ENCODE peak calls at places on chromosome 9, in five cellular contexts. C is transverse colon, X is H1, V is astrocyte of the spinal cord, U is tibial nerve. T is an unnamed sample.

GRCh38 chr9:126153382-126153781 is 173.2 kb upstream of the MVB12B start:
- DNase-seq in C (no peak), X (no peak), V (no peak), U (no peak), T (no peak)

GRCh38 chr9:91419222-91420191 is 4.1 kb downstream of the NFIL3 start:
- DNase-seq in C (peak), X (no peak), V (peak), U (peak), T (no peak)

GRCh38 chr9:89993678-89994630 is 389.1 kb downstream of the GADD45G start:
- DNase-seq in C (peak), X (no peak), V (no peak), U (peak), T (no peak)

GRCh38 chr9:107488400-107489143 is 997 bp downstream of the KLF4 start:
- DNase-seq in C (peak), X (peak), V (peak), U (peak), T (no peak)

GRCh38 chr9:36836486-36836885 is 197.6 kb downstream of the PAX5 start:
- DNase-seq in C (no peak), X (no peak), V (no peak), U (no peak), T (no peak)

GRCh38 chr9:122816163-122816867 is 12.1 kb downstream of the PDCL start:
- DNase-seq in C (peak), X (no peak), V (peak), U (peak), T (no peak)

GRCh38 chr9:34493972-34494535 is 28.7 kb downstream of the ENHO start:
- DNase-seq in C (peak), X (peak), V (peak), U (peak), T (no peak)

GRCh38 chr9:28394774-28395173 is 821.5 kb upstream of the C9orf72 start:
- DNase-seq in C (no peak), X (no peak), V (no peak), U (no peak), T (no peak)

GRCh38 chr9:128908372-128908771 is 12.4 kb upstream of the PHYHD1 start:
- DNase-seq in C (no peak), X (no peak), V (no peak), U (no peak), T (no peak)

GRCh38 chr9:137311171-137311970 is 9.3 kb upstream of the NRARP start:
- DNase-seq in C (peak), X (peak), V (no peak), U (no peak), T (no peak)

GRCh38 chr9:127693697-127694096 is 13.1 kb upstream of the CFAP157 start:
- DNase-seq in C (no peak), X (no peak), V (no peak), U (no peak), T (no peak)

GRCh38 chr9:133579601-133580415 is 29.4 kb downstream of the FAM163B start:
- DNase-seq in C (no peak), X (no peak), V (no peak), U (no peak), T (no peak)

GRCh38 chr9:133577463-133578112 is 31.6 kb downstream of the FAM163B start:
- DNase-seq in C (no peak), X (no peak), V (no peak), U (no peak), T (no peak)

GRCh38 chr9:133580416-133580738 is 28.8 kb downstream of the FAM163B start:
- DNase-seq in C (no peak), X (no peak), V (no peak), U (no peak), T (no peak)

GRCh38 chr9:133578524-133579230 is 30.5 kb downstream of the FAM163B start:
- DNase-seq in C (no peak), X (no peak), V (no peak), U (no peak), T (no peak)

GRCh38 chr9:133579231-133579560 is 30.0 kb downstream of the FAM163B start:
- DNase-seq in C (no peak), X (no peak), V (no peak), U (no peak), T (no peak)
- H3K4me3 ChIP-seq in C (no peak), X (no peak), V (no peak), U (no peak), T (no peak)

DNA sequence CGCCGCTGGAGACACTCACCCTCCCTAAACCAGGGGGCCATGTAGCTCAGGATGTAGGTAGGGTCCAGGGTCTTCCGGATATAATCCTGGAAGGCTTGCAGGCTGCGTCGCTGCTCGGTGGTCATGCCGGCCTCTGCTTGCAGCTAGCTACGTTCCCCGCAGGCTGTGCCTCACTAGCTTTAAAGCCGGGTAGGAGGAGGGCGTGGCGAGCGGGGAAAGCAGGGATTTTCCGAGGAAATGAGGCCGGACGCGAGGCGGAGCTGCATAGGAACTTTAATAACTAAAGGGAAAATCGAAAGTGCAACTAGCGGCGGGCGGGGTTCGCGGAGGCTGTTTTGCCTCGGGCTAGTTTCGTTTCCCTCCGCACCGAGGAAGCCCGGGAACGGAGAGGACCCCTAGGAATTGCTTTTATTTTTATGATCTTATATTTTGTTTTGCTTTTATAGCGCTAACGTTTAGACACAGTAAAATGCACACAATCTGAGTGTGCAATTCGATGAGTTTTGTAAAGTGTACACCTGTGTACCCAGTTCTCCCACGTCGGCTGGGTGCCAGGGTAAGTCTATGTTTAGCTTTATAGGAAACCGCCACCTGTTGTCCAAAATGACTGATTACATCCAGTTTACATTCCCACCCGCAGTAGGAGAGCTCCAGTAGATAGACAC is at the start of gene RIGI:
- DNase-seq in C (peak), X (peak), V (peak), U (peak), T (peak)
- TF ChIP-seq CTCF in C (peak), X (peak), V (peak), U (peak), T (peak)

GRCh38 chr9:95045751-95046150 is 271.8 kb downstream of the FANCC start:
- DNase-seq in C (no peak), X (peak), V (no peak), U (no peak), T (no peak)
- H3K4me3 ChIP-seq in C (no peak), X (peak), V (no peak), U (no peak), T (peak)

GRCh38 chr9:93081081-93081529 is 14.9 kb upstream of the CARD19 start:
- DNase-seq in C (peak), X (no peak), V (no peak), U (no peak), T (no peak)
- TF ChIP-seq CTCF in C (no peak), X (no peak), V (no peak), U (no peak), T (no peak)

GRCh38 chr9:38686923-38687322 is 33.0 kb downstream of the FAM240B start:
- DNase-seq in C (no peak), X (no peak), V (peak), U (no peak), T (no peak)
- H3K4me3 ChIP-seq in C (no peak), X (no peak), V (no peak), U (no peak), T (peak)

GRCh38 chr9:88267283-88267682 is 121.0 kb upstream of the SPIN1 start:
- DNase-seq in C (no peak), X (no peak), V (no peak), U (no peak), T (no peak)
- TF ChIP-seq CTCF in C (no peak), X (no peak), V (no peak), U (no peak), T (no peak)

GRCh38 chr9:131739988-131740648 is at the start of gene RAPGEF1:
- DNase-seq in C (peak), X (peak), V (no peak), U (peak), T (no peak)
- H3K4me3 ChIP-seq in C (peak), X (peak), V (peak), U (peak), T (peak)

GRCh38 chr9:134551657-134552348 is 89.8 kb upstream of the COL5A1 start:
- DNase-seq in C (no peak), X (no peak), V (peak), U (no peak), T (no peak)
- TF ChIP-seq CTCF in C (no peak), X (no peak), V (no peak), U (no peak), T (no peak)

DNA sequence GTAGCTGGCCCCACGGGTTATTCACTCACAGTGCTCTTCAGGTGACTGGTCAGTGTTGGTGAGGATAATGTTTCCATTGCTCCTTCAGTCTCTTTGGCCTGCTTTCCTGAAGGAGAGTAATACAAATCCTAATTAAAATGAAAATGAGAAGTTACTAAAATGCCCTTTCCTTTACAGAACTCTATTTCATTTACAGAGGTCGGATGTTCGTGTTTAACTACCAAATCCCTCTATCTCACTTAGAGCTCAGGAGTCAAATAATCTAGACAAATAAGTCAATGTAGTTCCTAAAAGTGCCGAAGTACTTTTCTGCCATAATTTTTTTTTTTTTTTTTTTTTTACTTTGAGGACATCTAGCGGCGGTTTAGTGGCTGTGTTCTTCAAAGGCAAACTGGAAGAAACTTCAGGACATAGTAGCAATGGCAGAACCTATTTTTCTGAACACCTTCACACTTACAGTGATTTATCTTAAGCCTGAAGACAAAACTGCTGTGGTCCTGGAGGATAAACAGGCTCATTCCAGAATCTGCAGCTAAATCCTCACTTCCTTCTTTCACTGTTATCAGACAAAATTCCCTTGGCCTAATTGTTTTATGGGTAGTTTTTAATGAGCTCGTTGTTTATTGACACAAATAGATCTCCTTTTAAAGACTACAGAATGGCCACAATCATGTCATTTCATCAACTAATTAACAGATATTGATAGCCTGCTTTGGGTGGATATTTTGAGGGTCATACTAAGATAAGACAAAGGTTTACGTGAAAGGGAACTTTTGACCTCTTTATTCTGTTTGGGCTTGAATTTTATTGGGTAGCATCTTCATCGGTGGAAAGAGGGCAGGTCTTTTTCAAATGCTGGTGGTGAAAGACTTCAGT is 207.6 kb upstream of the DMRTA1 start:
- DNase-seq in C (no peak), X (no peak), V (peak), U (no peak), T (no peak)
- H3K4me3 ChIP-seq in C (no peak), X (no peak), V (peak), U (no peak), T (no peak)

T was measured in esophagus squamous epithelium.